ENCODE peak calls at places on chromosomes 1 and 21, in seven cellular contexts. One of them, this sample, is unnamed.

GRCh38 chr1:185238447-185238846 is 78.6 kb downstream of the IVNS1ABP start:
- DNase-seq in IMR-90: peak
- DNase-seq in foreskin keratinocyte: no peak
- DNase-seq in tibial nerve: no peak
- DNase-seq in lower lobe of right lung: no peak
- DNase-seq in lung: no peak
- DNase-seq in fibroblast of lung: peak
- DNase-seq in this sample: peak

GRCh38 chr1:184408580-184408979 is 21.8 kb downstream of the C1orf21 start:
- DNase-seq in IMR-90: no peak
- DNase-seq in foreskin keratinocyte: no peak
- DNase-seq in tibial nerve: no peak
- DNase-seq in lower lobe of right lung: no peak
- DNase-seq in lung: no peak
- DNase-seq in fibroblast of lung: no peak
- DNase-seq in this sample: no peak

GRCh38 chr1:52179073-52179472 is 37.2 kb downstream of the ZFYVE9 start:
- DNase-seq in IMR-90: no peak
- DNase-seq in foreskin keratinocyte: peak
- DNase-seq in tibial nerve: no peak
- DNase-seq in lower lobe of right lung: no peak
- DNase-seq in lung: no peak
- DNase-seq in fibroblast of lung: no peak
- DNase-seq in this sample: no peak

GRCh38 chr1:69494171-69494570 is 73.6 kb upstream of the LRRC7 start:
- DNase-seq in IMR-90: no peak
- DNase-seq in foreskin keratinocyte: peak
- DNase-seq in tibial nerve: no peak
- DNase-seq in lower lobe of right lung: no peak
- DNase-seq in lung: no peak
- DNase-seq in fibroblast of lung: peak
- DNase-seq in this sample: peak

GRCh38 chr1:117754061-117754969 is 148.5 kb downstream of the TENT5C start:
- DNase-seq in IMR-90: peak
- DNase-seq in foreskin keratinocyte: peak
- DNase-seq in tibial nerve: peak
- DNase-seq in lower lobe of right lung: no peak
- DNase-seq in lung: peak
- DNase-seq in fibroblast of lung: peak
- DNase-seq in this sample: peak

GRCh38 chr1:231694081-231694443 is 67.5 kb downstream of the DISC1 start:
- DNase-seq in IMR-90: no peak
- DNase-seq in foreskin keratinocyte: no peak
- DNase-seq in tibial nerve: no peak
- DNase-seq in lower lobe of right lung: no peak
- DNase-seq in lung: no peak
- DNase-seq in fibroblast of lung: no peak
- DNase-seq in this sample: no peak

GRCh38 chr1:157753611-157754010 is 23.3 kb downstream of the FCRL2 start:
- DNase-seq in IMR-90: no peak
- DNase-seq in foreskin keratinocyte: no peak
- DNase-seq in tibial nerve: no peak
- DNase-seq in lower lobe of right lung: no peak
- DNase-seq in lung: no peak
- DNase-seq in fibroblast of lung: no peak
- DNase-seq in this sample: no peak

GRCh38 chr21:29360799-29361765 is 62.4 kb downstream of the BACH1 start:
- DNase-seq in IMR-90: peak
- DNase-seq in foreskin keratinocyte: no peak
- DNase-seq in tibial nerve: no peak
- DNase-seq in lower lobe of right lung: no peak
- DNase-seq in lung: peak
- DNase-seq in fibroblast of lung: no peak
- DNase-seq in this sample: no peak

GRCh38 chr1:8373547-8374270 is 55.8 kb downstream of the SLC45A1 start:
- DNase-seq in IMR-90: peak
- DNase-seq in foreskin keratinocyte: peak
- DNase-seq in tibial nerve: peak
- DNase-seq in lower lobe of right lung: peak
- DNase-seq in lung: peak
- DNase-seq in fibroblast of lung: peak
- DNase-seq in this sample: peak

GRCh38 chr1:240402318-240402717 is 209.6 kb downstream of the GREM2 start:
- DNase-seq in IMR-90: no peak
- DNase-seq in foreskin keratinocyte: no peak
- DNase-seq in tibial nerve: no peak
- DNase-seq in lower lobe of right lung: no peak
- DNase-seq in lung: no peak
- DNase-seq in fibroblast of lung: no peak
- DNase-seq in this sample: no peak

GRCh38 chr1:240691521-240692338 is 79.8 kb upstream of the GREM2 start:
- DNase-seq in IMR-90: peak
- DNase-seq in foreskin keratinocyte: no peak
- DNase-seq in tibial nerve: peak
- DNase-seq in lower lobe of right lung: no peak
- DNase-seq in lung: no peak
- DNase-seq in fibroblast of lung: peak
- DNase-seq in this sample: peak

GRCh38 chr21:22710725-22711124 is 1712.5 kb downstream of the NCAM2 start:
- DNase-seq in IMR-90: no peak
- DNase-seq in foreskin keratinocyte: no peak
- DNase-seq in tibial nerve: no peak
- DNase-seq in lower lobe of right lung: no peak
- DNase-seq in lung: no peak
- DNase-seq in fibroblast of lung: no peak
- DNase-seq in this sample: no peak

GRCh38 chr1:226181996-226182714 is 4.4 kb downstream of the ACBD3 start:
- DNase-seq in IMR-90: peak
- DNase-seq in foreskin keratinocyte: peak
- DNase-seq in tibial nerve: peak
- DNase-seq in lower lobe of right lung: peak
- DNase-seq in lung: peak
- DNase-seq in fibroblast of lung: peak
- DNase-seq in this sample: peak

GRCh38 chr1:25805863-25806225 is 5.9 kb downstream of the SELENON start:
- DNase-seq in IMR-90: no peak
- DNase-seq in foreskin keratinocyte: no peak
- DNase-seq in tibial nerve: no peak
- DNase-seq in lower lobe of right lung: no peak
- DNase-seq in lung: no peak
- DNase-seq in fibroblast of lung: peak
- DNase-seq in this sample: no peak

GRCh38 chr1:214276786-214277185 is 4.2 kb upstream of the SMYD2 start:
- DNase-seq in IMR-90: no peak
- DNase-seq in foreskin keratinocyte: no peak
- DNase-seq in tibial nerve: no peak
- DNase-seq in lower lobe of right lung: no peak
- DNase-seq in lung: no peak
- DNase-seq in fibroblast of lung: no peak
- DNase-seq in this sample: no peak

GRCh38 chr21:29748391-29749167 is 191.2 kb downstream of the GRIK1 start:
- DNase-seq in IMR-90: no peak
- DNase-seq in foreskin keratinocyte: no peak
- DNase-seq in tibial nerve: no peak
- DNase-seq in lower lobe of right lung: no peak
- DNase-seq in lung: no peak
- DNase-seq in fibroblast of lung: no peak
- DNase-seq in this sample: no peak

GRCh38 chr1:234296481-234296880 is 76.8 kb upstream of the COA6 start:
- DNase-seq in IMR-90: no peak
- DNase-seq in foreskin keratinocyte: no peak
- DNase-seq in tibial nerve: no peak
- DNase-seq in lower lobe of right lung: no peak
- DNase-seq in lung: no peak
- DNase-seq in fibroblast of lung: no peak
- DNase-seq in this sample: no peak

GRCh38 chr1:16167331-16168143 is 11.7 kb upstream of the EPHA2 start:
- DNase-seq in IMR-90: no peak
- DNase-seq in foreskin keratinocyte: peak
- DNase-seq in tibial nerve: no peak
- DNase-seq in lower lobe of right lung: no peak
- DNase-seq in lung: no peak
- DNase-seq in fibroblast of lung: no peak
- DNase-seq in this sample: no peak

GRCh38 chr1:47810964-47811650 is 186.1 kb downstream of the TRABD2B start:
- DNase-seq in IMR-90: no peak
- DNase-seq in foreskin keratinocyte: no peak
- DNase-seq in tibial nerve: no peak
- DNase-seq in lower lobe of right lung: no peak
- DNase-seq in lung: no peak
- DNase-seq in fibroblast of lung: no peak
- DNase-seq in this sample: no peak

GRCh38 chr1:28196330-28196729 is 19.8 kb upstream of the PTAFR start:
- DNase-seq in IMR-90: no peak
- DNase-seq in foreskin keratinocyte: no peak
- DNase-seq in tibial nerve: no peak
- DNase-seq in lower lobe of right lung: peak
- DNase-seq in lung: no peak
- DNase-seq in fibroblast of lung: no peak
- DNase-seq in this sample: no peak

GRCh38 chr1:202187697-202188407 is 5.7 kb upstream of the LGR6 start:
- DNase-seq in IMR-90: no peak
- DNase-seq in foreskin keratinocyte: no peak
- DNase-seq in tibial nerve: no peak
- DNase-seq in lower lobe of right lung: no peak
- DNase-seq in lung: no peak
- DNase-seq in fibroblast of lung: no peak
- DNase-seq in this sample: no peak

GRCh38 chr1:234699795-234700665 is 90.1 kb upstream of the IRF2BP2 start:
- DNase-seq in IMR-90: peak
- DNase-seq in foreskin keratinocyte: peak
- DNase-seq in tibial nerve: peak
- DNase-seq in lower lobe of right lung: no peak
- DNase-seq in lung: no peak
- DNase-seq in fibroblast of lung: peak
- DNase-seq in this sample: peak

GRCh38 chr1:113109908-113110554 is 37.0 kb downstream of the LRIG2 start:
- DNase-seq in IMR-90: peak
- DNase-seq in foreskin keratinocyte: no peak
- DNase-seq in tibial nerve: peak
- DNase-seq in lower lobe of right lung: no peak
- DNase-seq in lung: no peak
- DNase-seq in fibroblast of lung: peak
- DNase-seq in this sample: peak
- TF ChIP-seq CTCF in IMR-90: peak
- TF ChIP-seq CTCF in foreskin keratinocyte: no peak
- TF ChIP-seq CTCF in tibial nerve: no peak
- TF ChIP-seq CTCF in lower lobe of right lung: no peak
- TF ChIP-seq CTCF in lung: no peak
- TF ChIP-seq CTCF in fibroblast of lung: peak
- TF ChIP-seq CTCF in this sample: peak

DNA sequence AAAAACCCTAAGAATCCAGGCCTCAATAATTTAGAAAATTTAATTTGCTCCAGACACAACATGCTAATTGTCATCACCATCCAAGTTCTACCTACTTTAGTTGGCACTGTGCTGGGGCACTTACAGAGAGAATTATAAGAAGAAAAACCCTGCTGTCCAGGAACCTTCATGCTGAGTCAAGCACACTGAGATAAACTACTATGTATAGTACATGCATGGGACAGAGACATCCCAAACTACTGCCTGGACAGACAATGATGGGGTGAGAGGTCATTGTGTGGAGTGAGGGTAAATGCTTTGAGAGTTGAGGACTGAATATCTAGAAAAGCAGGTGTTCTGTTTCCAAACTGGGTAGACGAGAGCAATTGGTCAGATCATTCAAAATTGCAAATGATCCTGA is 135.3 kb upstream of the CTTNBP2NL start:
- DNase-seq in IMR-90: no peak
- DNase-seq in foreskin keratinocyte: no peak
- DNase-seq in tibial nerve: no peak
- DNase-seq in lower lobe of right lung: no peak
- DNase-seq in lung: no peak
- DNase-seq in fibroblast of lung: no peak
- DNase-seq in this sample: no peak
- H3K27ac ChIP-seq in IMR-90: no peak
- H3K27ac ChIP-seq in foreskin keratinocyte: no peak
- H3K27ac ChIP-seq in tibial nerve: no peak
- H3K27ac ChIP-seq in lower lobe of right lung: no peak
- H3K27ac ChIP-seq in lung: no peak
- H3K27ac ChIP-seq in fibroblast of lung: no peak
- H3K27ac ChIP-seq in this sample: no peak

GRCh38 chr1:224106568-224107281 is 7.2 kb upstream of the FBXO28 start:
- DNase-seq in IMR-90: peak
- DNase-seq in foreskin keratinocyte: peak
- DNase-seq in tibial nerve: no peak
- DNase-seq in lower lobe of right lung: no peak
- DNase-seq in lung: no peak
- DNase-seq in fibroblast of lung: peak
- DNase-seq in this sample: peak
- TF ChIP-seq CTCF in IMR-90: peak
- TF ChIP-seq CTCF in foreskin keratinocyte: peak
- TF ChIP-seq CTCF in tibial nerve: no peak
- TF ChIP-seq CTCF in lower lobe of right lung: no peak
- TF ChIP-seq CTCF in lung: no peak
- TF ChIP-seq CTCF in fibroblast of lung: peak
- TF ChIP-seq CTCF in this sample: peak

DNA sequence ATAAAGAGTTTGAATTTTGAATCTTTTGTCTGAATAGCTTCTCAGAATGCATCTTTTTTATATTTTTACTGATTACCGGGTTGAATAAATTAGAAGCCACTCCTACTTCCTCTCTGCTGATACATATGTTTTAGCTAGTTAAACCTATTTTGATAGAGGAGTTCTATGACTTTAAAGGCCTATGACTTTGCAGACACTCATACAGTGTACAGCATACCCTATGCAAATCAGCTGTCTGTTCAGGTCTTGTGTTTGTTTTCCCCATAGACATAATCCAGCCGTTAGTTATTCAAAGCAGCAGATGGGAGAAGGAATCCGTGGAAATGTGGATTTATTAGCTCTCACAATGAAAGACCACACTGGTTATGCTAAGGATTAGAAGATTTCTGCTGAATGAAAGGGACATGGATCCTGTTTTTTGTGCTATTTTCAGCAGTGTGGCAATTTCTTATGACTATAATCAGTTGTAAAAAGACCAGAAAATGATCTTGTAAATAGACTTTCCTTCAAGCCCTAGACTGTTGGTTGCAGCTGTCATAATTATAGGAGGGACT is 59.8 kb downstream of the MAST2 start:
- DNase-seq in IMR-90: no peak
- DNase-seq in foreskin keratinocyte: no peak
- DNase-seq in tibial nerve: no peak
- DNase-seq in lower lobe of right lung: no peak
- DNase-seq in lung: no peak
- DNase-seq in fibroblast of lung: no peak
- DNase-seq in this sample: no peak
- H3K27ac ChIP-seq in IMR-90: no peak
- H3K27ac ChIP-seq in foreskin keratinocyte: no peak
- H3K27ac ChIP-seq in tibial nerve: no peak
- H3K27ac ChIP-seq in lower lobe of right lung: no peak
- H3K27ac ChIP-seq in lung: no peak
- H3K27ac ChIP-seq in fibroblast of lung: no peak
- H3K27ac ChIP-seq in this sample: no peak

DNA sequence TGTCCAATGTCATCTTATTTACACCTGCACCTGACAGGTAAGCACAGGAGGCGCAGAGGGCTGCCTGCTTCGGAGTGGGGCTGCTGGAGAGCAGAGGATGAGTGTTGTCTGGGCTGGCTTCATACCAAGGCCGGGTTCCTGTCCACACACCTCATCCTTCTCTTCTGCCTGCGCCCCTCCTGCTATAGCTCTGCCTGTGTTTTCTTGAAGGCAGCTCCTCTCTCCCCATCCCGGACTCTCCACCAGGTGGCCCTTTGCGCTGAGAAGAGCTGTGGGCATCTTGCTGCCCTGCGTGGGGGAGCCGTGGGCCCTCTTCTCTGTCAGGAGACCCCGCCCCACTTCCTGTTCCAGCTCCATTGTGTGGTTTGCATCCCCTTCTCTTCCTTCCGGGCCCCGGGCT is 35.0 kb downstream of the ARHGEF10L start:
- DNase-seq in IMR-90: no peak
- DNase-seq in foreskin keratinocyte: no peak
- DNase-seq in tibial nerve: no peak
- DNase-seq in lower lobe of right lung: no peak
- DNase-seq in lung: no peak
- DNase-seq in fibroblast of lung: no peak
- DNase-seq in this sample: no peak
- TF ChIP-seq CTCF in IMR-90: peak
- TF ChIP-seq CTCF in foreskin keratinocyte: peak
- TF ChIP-seq CTCF in tibial nerve: no peak
- TF ChIP-seq CTCF in lower lobe of right lung: no peak
- TF ChIP-seq CTCF in lung: no peak
- TF ChIP-seq CTCF in fibroblast of lung: peak
- TF ChIP-seq CTCF in this sample: no peak